ENCODE peak calls at places on chromosomes 11 and 22, in five cellular contexts. One of them, this sample, is unnamed.

GRCh38 chr22:45218974-45219373 is 21.7 kb downstream of the KIAA0930 start:
- DNase-seq in body of pancreas: no peak
- DNase-seq in adrenal gland: no peak
- DNase-seq in sigmoid colon: no peak
- DNase-seq in right lobe of liver: no peak
- DNase-seq in this sample: no peak

GRCh38 chr11:125938418-125938817 is 7.4 kb upstream of the VSIG10L2 start:
- DNase-seq in body of pancreas: no peak
- DNase-seq in adrenal gland: no peak
- DNase-seq in sigmoid colon: peak; percentile 59
- DNase-seq in right lobe of liver: no peak
- DNase-seq in this sample: peak; percentile 36

GRCh38 chr22:45084400-45084920 is 74.7 kb upstream of the PHF21B start:
- DNase-seq in body of pancreas: no peak
- DNase-seq in adrenal gland: no peak
- DNase-seq in sigmoid colon: no peak
- DNase-seq in right lobe of liver: no peak
- DNase-seq in this sample: no peak

GRCh38 chr22:42326786-42327185 is 56.3 kb upstream of the TCF20 start:
- DNase-seq in body of pancreas: no peak
- DNase-seq in adrenal gland: peak; percentile 62
- DNase-seq in sigmoid colon: no peak
- DNase-seq in right lobe of liver: no peak
- DNase-seq in this sample: no peak

GRCh38 chr11:3111919-3112690 is 53.0 kb downstream of the OSBPL5 start:
- DNase-seq in body of pancreas: no peak
- DNase-seq in adrenal gland: no peak
- DNase-seq in sigmoid colon: peak; percentile 8
- DNase-seq in right lobe of liver: no peak
- DNase-seq in this sample: no peak

GRCh38 chr11:64368673-64369074 is 9.7 kb downstream of the RPS6KA4 start:
- DNase-seq in body of pancreas: no peak
- DNase-seq in adrenal gland: no peak
- DNase-seq in sigmoid colon: no peak
- DNase-seq in right lobe of liver: no peak
- DNase-seq in this sample: no peak

GRCh38 chr11:94924074-94925031 is 49.0 kb downstream of the CWC15 start:
- DNase-seq in body of pancreas: no peak
- DNase-seq in adrenal gland: no peak
- DNase-seq in sigmoid colon: no peak
- DNase-seq in right lobe of liver: no peak
- DNase-seq in this sample: no peak

GRCh38 chr22:42959472-42960145 is 55.3 kb downstream of the PACSIN2 start:
- DNase-seq in body of pancreas: peak; percentile 84
- DNase-seq in adrenal gland: peak; percentile 77
- DNase-seq in sigmoid colon: peak; percentile 77
- DNase-seq in right lobe of liver: peak; percentile 89
- DNase-seq in this sample: no peak

GRCh38 chr11:114075891-114076441 is 16.5 kb downstream of the ZBTB16 start:
- DNase-seq in body of pancreas: no peak
- DNase-seq in adrenal gland: peak; percentile 80
- DNase-seq in sigmoid colon: peak; percentile 77
- DNase-seq in right lobe of liver: no peak
- DNase-seq in this sample: no peak

GRCh38 chr22:44317163-44317455 is 4.4 kb upstream of the SHISAL1 start:
- DNase-seq in body of pancreas: no peak
- DNase-seq in adrenal gland: no peak
- DNase-seq in sigmoid colon: no peak
- DNase-seq in right lobe of liver: no peak
- DNase-seq in this sample: no peak

GRCh38 chr11:74417860-74418508 is 19.8 kb upstream of the PGM2L1 start:
- DNase-seq in body of pancreas: no peak
- DNase-seq in adrenal gland: no peak
- DNase-seq in sigmoid colon: no peak
- DNase-seq in right lobe of liver: no peak
- DNase-seq in this sample: no peak

GRCh38 chr22:22931557-22932270 is 44.1 kb downstream of the IGLL5 start:
- DNase-seq in body of pancreas: no peak
- DNase-seq in adrenal gland: no peak
- DNase-seq in sigmoid colon: no peak
- DNase-seq in right lobe of liver: no peak
- DNase-seq in this sample: peak; percentile 77

DNA sequence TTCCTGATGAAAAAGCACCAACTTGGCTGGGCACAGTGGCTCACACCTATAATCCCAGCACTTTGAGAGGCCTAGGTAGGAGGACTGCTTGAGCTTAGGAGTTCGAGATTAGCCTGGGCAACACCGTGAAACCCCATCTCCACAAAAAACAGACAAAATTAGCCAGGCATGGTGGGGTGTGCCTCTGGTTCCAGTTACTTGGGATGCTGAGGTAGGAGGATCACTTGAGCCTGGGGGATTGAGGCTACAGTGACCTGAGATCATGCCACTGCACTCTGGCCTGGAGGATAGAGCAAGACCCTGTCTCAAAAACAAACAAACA is 3.0 kb downstream of the HPS4 start:
- DNase-seq in body of pancreas: no peak
- DNase-seq in adrenal gland: no peak
- DNase-seq in sigmoid colon: no peak
- DNase-seq in right lobe of liver: no peak
- DNase-seq in this sample: no peak
- H3K4me3 ChIP-seq in body of pancreas: no peak overlapping the region
- H3K4me3 ChIP-seq in adrenal gland: no peak overlapping the region
- H3K4me3 ChIP-seq in sigmoid colon: no peak overlapping the region
- H3K4me3 ChIP-seq in right lobe of liver: no peak overlapping the region
- H3K4me3 ChIP-seq in this sample: no peak overlapping the region

DNA sequence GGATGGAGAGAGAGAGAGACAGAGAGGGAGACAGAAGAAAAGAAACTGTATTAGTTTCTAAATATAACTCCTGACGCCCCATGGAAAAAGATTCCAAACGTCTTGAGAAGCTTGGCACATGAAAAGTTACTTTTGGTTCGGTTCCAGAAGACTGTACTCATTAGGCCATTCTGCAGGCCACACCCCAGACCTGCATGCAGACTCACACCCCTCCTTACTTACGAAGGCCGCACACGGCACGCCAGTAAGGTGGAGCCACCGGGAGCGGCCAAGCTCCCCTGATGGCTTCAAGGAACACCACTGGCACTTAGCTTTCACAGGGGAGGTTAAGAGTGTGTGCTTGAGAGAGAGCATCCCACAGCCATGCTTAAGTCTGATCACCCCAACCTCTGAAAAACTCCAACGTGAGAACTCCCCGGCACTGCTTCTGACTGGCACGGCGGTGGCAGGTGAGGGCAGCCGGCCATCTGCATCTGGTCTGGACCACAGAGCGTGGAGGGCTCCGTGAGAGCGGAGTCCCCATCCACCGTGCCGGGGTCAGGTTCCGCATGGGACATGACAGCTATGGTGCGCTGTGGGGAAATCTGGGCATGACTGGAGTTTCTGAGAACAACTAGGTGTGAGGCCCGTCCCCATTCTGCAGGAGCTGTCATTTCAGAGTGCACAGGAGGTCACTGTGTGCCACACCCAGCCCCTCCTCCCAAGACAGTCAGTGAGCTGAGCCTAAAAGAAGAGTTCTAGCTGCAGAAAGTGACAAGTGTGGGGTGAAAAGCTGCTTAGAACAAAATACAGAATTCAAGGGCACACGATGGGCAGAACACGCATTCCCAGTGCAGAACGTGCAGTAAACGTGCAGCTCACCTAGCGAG is 62.4 kb downstream of the MYH9 start:
- DNase-seq in body of pancreas: peak; percentile 57
- DNase-seq in adrenal gland: no peak
- DNase-seq in sigmoid colon: peak; percentile 93
- DNase-seq in right lobe of liver: no peak
- DNase-seq in this sample: no peak
- TF ChIP-seq POLR2A in body of pancreas: no peak
- TF ChIP-seq POLR2A in adrenal gland: no peak
- TF ChIP-seq POLR2A in sigmoid colon: peak; percentile 36
- TF ChIP-seq POLR2A in right lobe of liver: no peak
- TF ChIP-seq POLR2A in this sample: no peak

DNA sequence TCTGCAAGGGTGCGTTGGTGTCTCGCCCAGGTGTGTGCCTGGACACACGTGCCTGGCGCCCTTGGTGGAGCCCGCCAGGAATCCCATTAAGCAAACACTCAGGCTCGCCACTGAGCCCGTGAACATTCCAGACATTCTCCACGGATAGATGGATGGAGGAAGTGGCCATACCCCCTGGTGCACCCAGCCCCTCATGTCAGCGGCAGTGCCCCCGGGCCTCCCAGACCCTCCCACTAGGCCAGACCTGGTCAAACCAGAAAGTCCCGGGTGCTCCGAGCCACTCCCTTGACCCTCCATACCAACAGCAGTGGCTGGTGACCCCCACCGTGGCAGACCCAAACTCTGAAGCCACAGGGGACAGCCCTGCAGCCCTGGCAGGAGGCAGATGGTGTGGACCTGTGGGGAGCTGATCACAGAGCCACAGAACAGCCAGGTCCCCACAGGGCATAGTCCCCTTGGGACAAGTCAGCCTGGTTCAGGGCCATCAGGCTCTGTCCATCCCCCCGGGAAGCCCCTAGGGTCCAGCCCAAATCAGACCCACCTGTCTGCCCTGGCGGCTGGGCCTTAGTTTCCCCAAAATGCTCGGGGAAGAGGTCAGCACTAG is 1.9 kb downstream of the EPS8L2 start:
- DNase-seq in body of pancreas: peak; percentile 76
- DNase-seq in adrenal gland: no peak
- DNase-seq in sigmoid colon: no peak
- DNase-seq in right lobe of liver: peak; percentile 50
- DNase-seq in this sample: no peak
- H3K4me3 ChIP-seq in body of pancreas: no peak overlapping the region
- H3K4me3 ChIP-seq in adrenal gland: no peak overlapping the region
- H3K4me3 ChIP-seq in sigmoid colon: no peak overlapping the region
- H3K4me3 ChIP-seq in right lobe of liver: peak overlapping the region; percentile 91
- H3K4me3 ChIP-seq in this sample: no peak overlapping the region

GRCh38 chr11:98625526-98625925 is 395.2 kb upstream of the CNTN5 start:
- DNase-seq in body of pancreas: no peak
- DNase-seq in adrenal gland: no peak
- DNase-seq in sigmoid colon: no peak
- DNase-seq in right lobe of liver: no peak
- DNase-seq in this sample: no peak

GRCh38 chr11:98616256-98616655 is 404.5 kb upstream of the CNTN5 start:
- DNase-seq in body of pancreas: no peak
- DNase-seq in adrenal gland: no peak
- DNase-seq in sigmoid colon: no peak
- DNase-seq in right lobe of liver: no peak
- DNase-seq in this sample: no peak

GRCh38 chr11:98621767-98622166 is 399.0 kb upstream of the CNTN5 start:
- DNase-seq in body of pancreas: no peak
- DNase-seq in adrenal gland: no peak
- DNase-seq in sigmoid colon: no peak
- DNase-seq in right lobe of liver: no peak
- DNase-seq in this sample: no peak
- TF ChIP-seq POLR2A in body of pancreas: no peak
- TF ChIP-seq POLR2A in adrenal gland: no peak
- TF ChIP-seq POLR2A in sigmoid colon: no peak
- TF ChIP-seq POLR2A in right lobe of liver: no peak
- TF ChIP-seq POLR2A in this sample: no peak

DNA sequence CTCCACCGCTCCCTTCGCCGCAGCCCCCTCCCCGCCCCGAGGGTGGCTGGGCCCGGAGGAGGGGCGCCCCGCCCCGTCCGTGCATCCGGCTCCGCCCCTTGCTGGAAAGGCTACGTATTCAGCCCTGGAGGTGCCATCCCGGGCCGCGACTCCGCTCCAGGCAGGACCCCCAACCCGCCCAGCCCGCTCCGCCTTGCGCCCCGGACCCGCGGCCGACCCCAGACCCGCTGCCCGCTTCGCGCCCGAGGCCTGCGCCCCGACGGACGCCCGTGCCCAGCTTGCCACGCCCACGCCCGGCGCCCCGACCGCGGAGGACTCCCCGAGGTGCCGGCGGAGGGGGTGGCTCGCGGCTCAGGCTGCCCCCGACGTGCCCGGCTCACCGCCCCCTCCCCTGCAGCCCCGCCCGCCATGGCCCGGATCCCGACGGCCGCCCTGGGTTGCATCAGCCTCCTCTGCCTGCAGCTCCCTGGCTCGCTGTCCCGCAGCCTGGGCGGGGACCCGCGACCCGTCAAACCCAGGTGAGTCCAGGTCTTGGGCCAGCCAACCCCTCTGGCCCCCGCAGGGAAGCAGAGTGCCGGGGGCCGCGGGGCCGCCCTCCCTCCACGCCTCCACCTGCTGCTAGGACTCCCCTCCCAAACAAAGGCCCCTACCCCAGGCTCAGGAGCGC is at the start of gene ADM2:
- DNase-seq in body of pancreas: peak; percentile 73
- DNase-seq in adrenal gland: no peak
- DNase-seq in sigmoid colon: no peak
- DNase-seq in right lobe of liver: no peak
- DNase-seq in this sample: peak; percentile 93
- H3K4me3 ChIP-seq in body of pancreas: peak within 1 kb of the TSS; percentile 22
- H3K4me3 ChIP-seq in adrenal gland: no peak within 1 kb of the TSS
- H3K4me3 ChIP-seq in sigmoid colon: no peak within 1 kb of the TSS
- H3K4me3 ChIP-seq in right lobe of liver: peak within 1 kb of the TSS; percentile 52
- H3K4me3 ChIP-seq in this sample: peak within 1 kb of the TSS; percentile 65

DNA sequence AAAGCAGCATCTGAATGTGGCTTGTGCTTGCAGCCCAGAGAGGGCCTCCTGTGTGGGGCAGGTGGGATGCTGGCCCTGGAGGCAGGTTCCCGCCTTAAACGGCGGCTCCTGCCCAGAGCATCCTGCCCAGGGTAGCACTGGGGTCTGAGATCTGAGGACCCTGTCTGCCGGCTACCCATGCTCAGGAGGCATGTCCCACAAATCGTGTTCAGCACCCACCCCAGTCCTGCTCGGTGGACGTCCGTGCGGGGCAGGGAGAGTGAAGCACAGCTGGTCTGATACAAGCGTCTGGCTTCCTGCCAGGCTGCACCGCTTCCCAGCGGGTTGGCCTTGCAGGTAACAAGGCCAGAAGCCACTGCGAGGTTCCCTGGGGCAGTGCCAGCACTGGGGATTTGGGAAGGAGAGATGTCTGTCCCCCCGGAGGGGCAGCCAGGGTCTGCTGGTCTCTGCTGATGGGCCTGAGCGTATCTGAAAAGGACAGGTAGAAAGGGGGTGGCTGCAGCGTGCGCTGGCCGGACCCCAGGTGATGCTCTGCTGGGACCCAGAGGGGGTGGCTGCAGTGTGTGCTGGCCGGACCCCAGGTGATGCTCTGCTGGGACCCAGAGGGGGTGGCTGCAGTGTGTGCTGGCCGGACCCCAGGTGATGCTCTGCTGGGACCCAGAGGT is 3.6 kb downstream of the TRABD start:
- DNase-seq in body of pancreas: peak; percentile 91
- DNase-seq in adrenal gland: peak; percentile 66
- DNase-seq in sigmoid colon: no peak
- DNase-seq in right lobe of liver: no peak
- DNase-seq in this sample: peak; percentile 87
- TF ChIP-seq POLR2A in body of pancreas: no peak
- TF ChIP-seq POLR2A in adrenal gland: no peak
- TF ChIP-seq POLR2A in sigmoid colon: no peak
- TF ChIP-seq POLR2A in right lobe of liver: no peak
- TF ChIP-seq POLR2A in this sample: no peak

This sample was measured in spleen.